ENCODE peak calls at places on chromosome X, in nine cellular contexts. A, H, D, Q, O, B, P, W and R are unnamed samples.

GRCh38 chrX:105495376-105495775 is 274.9 kb upstream of the TEX13A start:
- DNase-seq in A (no peak), H (no peak), D (peak), Q (no peak), O (no peak), B (no peak), P (no peak), W (no peak), R (no peak)

GRCh38 chrX:78452356-78452755 is 124.9 kb upstream of the CYSLTR1 start:
- DNase-seq in A (no peak), H (no peak), D (no peak), Q (no peak), O (no peak), B (no peak), P (no peak), W (no peak), R (no peak)

GRCh38 chrX:136163694-136164093 is 16.4 kb downstream of the FHL1 start:
- DNase-seq in A (no peak), H (no peak), D (no peak), Q (no peak), O (no peak), B (no peak), P (no peak), W (no peak), R (no peak)

GRCh38 chrX:18676470-18676869 is 4.6 kb upstream of the RS1 start:
- DNase-seq in A (peak), H (no peak), D (peak), Q (no peak), O (no peak), B (peak), P (no peak), W (peak), R (no peak)

GRCh38 chrX:16524327-16524726 is 125.6 kb upstream of the S100G start:
- DNase-seq in A (no peak), H (no peak), D (no peak), Q (no peak), O (no peak), B (no peak), P (no peak), W (no peak), R (no peak)

GRCh38 chrX:136130931-136131843 is 16.1 kb upstream of the FHL1 start:
- DNase-seq in A (no peak), H (peak), D (peak), Q (no peak), O (no peak), B (peak), P (peak), W (no peak), R (no peak)

GRCh38 chrX:139559383-139560042 is 29.0 kb downstream of the F9 start:
- DNase-seq in A (peak), H (peak), D (peak), Q (no peak), O (no peak), B (peak), P (no peak), W (peak), R (peak)

GRCh38 chrX:101803451-101803850 is 128.4 kb downstream of the ZMAT1 start:
- DNase-seq in A (peak), H (no peak), D (peak), Q (no peak), O (no peak), B (peak), P (no peak), W (peak), R (no peak)

GRCh38 chrX:34584781-34585180 is 72.3 kb downstream of the TMEM47 start:
- DNase-seq in A (no peak), H (no peak), D (no peak), Q (no peak), O (no peak), B (no peak), P (no peak), W (no peak), R (no peak)

GRCh38 chrX:111100191-111100590 is 4.2 kb downstream of the PAK3 start:
- DNase-seq in A (peak), H (peak), D (peak), Q (no peak), O (peak), B (peak), P (peak), W (peak), R (no peak)

GRCh38 chrX:129759576-129760061 is 20.1 kb upstream of the SASH3 start:
- DNase-seq in A (peak), H (peak), D (peak), Q (no peak), O (peak), B (peak), P (no peak), W (peak), R (no peak)

GRCh38 chrX:38968817-38969216 is 167.6 kb downstream of the MID1IP1 start:
- DNase-seq in A (no peak), H (no peak), D (no peak), Q (no peak), O (no peak), B (no peak), P (no peak), W (no peak), R (no peak)

GRCh38 chrX:52261125-52261462 is 76.4 kb downstream of the MAGED4 start:
- DNase-seq in A (no peak), H (no peak), D (no peak), Q (no peak), O (no peak), B (no peak), P (peak), W (no peak), R (no peak)

GRCh38 chrX:23513121-23513520 is 154.2 kb upstream of the PRDX4 start:
- DNase-seq in A (peak), H (no peak), D (no peak), Q (no peak), O (no peak), B (no peak), P (no peak), W (peak), R (no peak)

GRCh38 chrX:65677954-65678469 is 10.6 kb downstream of the MSN start:
- DNase-seq in A (no peak), H (peak), D (peak), Q (peak), O (no peak), B (peak), P (peak), W (no peak), R (no peak)

GRCh38 chrX:19698125-19698524 is 182.8 kb upstream of the MAP3K15 start:
- DNase-seq in A (no peak), H (peak), D (no peak), Q (peak), O (no peak), B (peak), P (no peak), W (no peak), R (no peak)

GRCh38 chrX:56728752-56729151 is 291 bp upstream of the NBDY start:
- DNase-seq in A (peak), H (peak), D (peak), Q (no peak), O (no peak), B (peak), P (no peak), W (no peak), R (no peak)

GRCh38 chrX:74505437-74505836 is 84.1 kb downstream of the SLC16A2 start:
- DNase-seq in A (no peak), H (no peak), D (no peak), Q (no peak), O (no peak), B (no peak), P (no peak), W (no peak), R (no peak)

GRCh38 chrX:1592863-1593201 is 1.4 kb downstream of the AKAP17A start:
- DNase-seq in A (no peak), H (no peak), D (no peak), Q (no peak), O (no peak), B (peak), P (no peak), W (no peak), R (no peak)

GRCh38 chrX:133215747-133216146 is 2.4 kb downstream of the TFDP3 start:
- DNase-seq in A (peak), H (peak), D (peak), Q (no peak), O (no peak), B (peak), P (no peak), W (peak), R (no peak)

GRCh38 chrX:96182366-96182765 is 502.3 kb upstream of the DIAPH2 start:
- DNase-seq in A (peak), H (peak), D (peak), Q (no peak), O (no peak), B (peak), P (no peak), W (peak), R (no peak)
- TF ChIP-seq CTCF in A (peak), H (peak), D (peak), Q (peak), O (peak), B (peak), P (no peak), W (peak), R (peak)

GRCh38 chrX:68999931-69000330 is 165.3 kb downstream of the PJA1 start:
- DNase-seq in A (no peak), H (no peak), D (no peak), Q (no peak), O (no peak), B (no peak), P (no peak), W (no peak), R (no peak)
- H3K4me3 ChIP-seq in A (no peak), H (no peak), D (no peak), Q (no peak), O (no peak), B (no peak), P (no peak), W (no peak), R (no peak)

DNA sequence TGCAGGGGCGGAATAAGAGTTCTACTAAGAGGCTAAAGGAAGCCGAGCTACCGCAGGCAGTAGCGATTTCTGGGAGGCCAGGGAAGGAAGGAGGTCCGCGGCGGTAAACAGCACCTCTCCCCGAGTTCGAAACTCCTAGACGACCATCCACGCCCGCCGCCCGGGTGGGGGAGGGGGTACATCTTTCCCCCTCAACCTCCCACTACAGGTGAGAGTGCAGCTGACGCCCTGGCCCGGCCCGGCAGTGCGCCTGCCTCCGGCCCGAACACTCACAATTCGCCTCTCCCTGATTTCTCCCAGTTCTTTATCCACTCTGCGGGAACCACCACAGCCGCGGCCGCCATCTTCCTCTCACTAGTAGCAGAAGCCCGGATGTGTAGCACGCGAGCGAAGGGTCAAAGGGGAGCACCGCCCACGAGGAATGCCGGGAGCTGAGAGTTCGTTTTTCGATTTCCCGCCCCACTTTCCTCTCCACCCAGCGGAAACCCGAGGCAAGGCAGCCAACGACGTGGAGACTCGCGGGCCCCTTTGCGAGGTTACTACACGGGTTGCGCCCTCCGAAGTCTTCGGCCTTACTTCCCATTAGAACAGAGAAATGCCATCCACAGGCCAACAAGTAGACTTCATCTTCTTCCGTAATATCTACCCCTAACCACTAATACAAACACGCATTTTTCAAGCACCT is at the start of gene THOC2:
- DNase-seq in A (peak), H (peak), D (peak), Q (peak), O (peak), B (peak), P (peak), W (peak), R (no peak)
- TF ChIP-seq CTCF in A (no peak), H (peak), D (peak), Q (peak), O (peak), B (peak), P (no peak), W (peak), R (peak)

GRCh38 chrX:48598645-48599044 is 1.4 kb downstream of the WDR13 start:
- DNase-seq in A (no peak), H (no peak), D (no peak), Q (no peak), O (no peak), B (no peak), P (no peak), W (no peak), R (no peak)
- H3K4me3 ChIP-seq in A (no peak), H (peak), D (peak), Q (peak), O (no peak), B (peak), P (peak), W (peak), R (peak)

GRCh38 chrX:68286076-68286475 is 147.2 kb downstream of the OPHN1 start:
- DNase-seq in A (no peak), H (no peak), D (peak), Q (no peak), O (no peak), B (peak), P (no peak), W (no peak), R (no peak)
- TF ChIP-seq CTCF in A (no peak), H (no peak), D (no peak), Q (no peak), O (no peak), B (no peak), P (no peak), W (no peak), R (no peak)

GRCh38 chrX:132017431-132018185 is 5.5 kb upstream of the STK26 start:
- DNase-seq in A (no peak), H (no peak), D (no peak), Q (no peak), O (no peak), B (no peak), P (no peak), W (no peak), R (no peak)
- H3K4me3 ChIP-seq in A (no peak), H (no peak), D (no peak), Q (no peak), O (no peak), B (no peak), P (no peak), W (no peak), R (no peak)

DNA sequence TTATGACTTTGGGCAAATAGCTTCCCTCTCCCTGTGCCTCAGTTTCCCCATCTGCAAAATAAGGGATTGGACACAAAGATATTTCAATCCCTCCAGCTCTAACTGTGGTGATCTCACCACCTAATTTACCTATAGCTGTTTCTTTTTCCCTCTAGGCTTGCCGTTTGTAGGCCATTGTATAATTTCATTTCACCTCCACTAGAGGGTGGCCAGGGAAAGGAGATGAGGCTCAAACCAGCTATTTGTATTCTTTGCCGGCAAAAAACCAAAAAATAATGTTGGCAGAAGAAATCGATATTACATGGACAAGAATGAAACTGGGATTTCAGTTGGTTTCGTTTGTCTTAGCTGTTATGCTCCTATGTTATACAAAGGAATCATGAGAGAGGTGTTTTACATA is 36.1 kb upstream of the DOCK11 start:
- DNase-seq in A (peak), H (peak), D (peak), Q (no peak), O (no peak), B (peak), P (no peak), W (no peak), R (no peak)
- TF ChIP-seq CTCF in A (peak), H (peak), D (peak), Q (peak), O (peak), B (peak), P (peak), W (peak), R (peak)

GRCh38 chrX:2829469-2830246 is 928 bp downstream of the GYG2 start:
- DNase-seq in A (no peak), H (no peak), D (no peak), Q (no peak), O (no peak), B (no peak), P (no peak), W (peak), R (no peak)
- H3K4me3 ChIP-seq in A (peak), H (peak), D (peak), Q (peak), O (peak), B (peak), P (no peak), W (peak), R (no peak)